ENCODE peak calls at places on chromosome 17, in five cellular contexts. V is A549, A is K562, K is HepG2, W is GM12878. E is an unnamed sample.
A peak's percentile ranks its signal among the peaks of the same experiment; 100 is the strongest.

GRCh38 chr17:52751051-52751450 is 592.5 kb upstream of the CA10 start:
- DNase-seq in W (no peak), A (no peak), K (no peak), V (no peak), E (no peak)

GRCh38 chr17:18246880-18247612 is 11.5 kb downstream of the FLII start:
- DNase-seq in V (peak; percentile 86), K (no peak), W (no peak), A (peak; percentile 90), E (peak; percentile 96)

GRCh38 chr17:19338031-19338990 is 24.2 kb downstream of the B9D1 start:
- DNase-seq in K (peak; percentile 97), A (peak; percentile 56), W (no peak), V (peak; percentile 82), E (peak; percentile 76)

GRCh38 chr17:80879723-80880649 is 111.7 kb upstream of the CHMP6 start:
- DNase-seq in W (no peak), A (no peak), K (no peak), V (no peak), E (no peak)

GRCh38 chr17:61737820-61738219 is 125.5 kb downstream of the BRIP1 start:
- DNase-seq in W (no peak), A (no peak), K (no peak), V (no peak), E (no peak)

GRCh38 chr17:32553168-32553567 is 66.4 kb downstream of the CDK5R1 start:
- DNase-seq in V (no peak), K (no peak), W (no peak), A (no peak), E (no peak)

GRCh38 chr17:65131946-65132345 is 5.2 kb upstream of the RGS9 start:
- DNase-seq in V (peak; percentile 35), W (no peak), K (peak; percentile 57), A (no peak), E (no peak)

GRCh38 chr17:71855000-71855399 is 265.8 kb upstream of the SOX9 start:
- DNase-seq in V (no peak), K (no peak), A (no peak), W (no peak), E (no peak)

GRCh38 chr17:1461193-1461944 is 5.3 kb upstream of the CRK start:
- DNase-seq in V (no peak), W (no peak), K (no peak), A (no peak), E (no peak)

GRCh38 chr17:15742051-15742795 is 10.1 kb downstream of the TBC1D26 start:
- DNase-seq in V (no peak), A (no peak), K (no peak), W (no peak), E (no peak)

GRCh38 chr17:80105762-80106161 is 4.4 kb downstream of the GAA start:
- DNase-seq in K (no peak), W (no peak), A (peak; percentile 61), V (no peak), E (no peak)

GRCh38 chr17:72365857-72366415 is 245.1 kb downstream of the SOX9 start:
- DNase-seq in K (no peak), A (no peak), V (no peak), W (no peak), E (no peak)

GRCh38 chr17:62761884-62762283 is 46.2 kb downstream of the MARCHF10 start:
- DNase-seq in A (no peak), V (no peak), K (no peak), W (no peak), E (peak; percentile 85)

GRCh38 chr17:34762078-34762477 is 182.7 kb downstream of the TMEM132E start:
- DNase-seq in K (no peak), A (no peak), V (no peak), W (no peak), E (no peak)

GRCh38 chr17:59356543-59357218 is 25.2 kb downstream of the YPEL2 start:
- DNase-seq in W (no peak), V (no peak), K (no peak), A (no peak), E (no peak)

GRCh38 chr17:73941919-73942530 is 261.5 kb upstream of the RPL38 start:
- DNase-seq in K (no peak), A (no peak), V (no peak), W (no peak), E (no peak)

GRCh38 chr17:60439501-60439900 is 17.2 kb downstream of the CHCT1 start:
- DNase-seq in A (no peak), V (no peak), K (peak; percentile 12), W (no peak), E (no peak)

GRCh38 chr17:74866198-74866835 is 6.5 kb downstream of the FDXR start:
- DNase-seq in W (no peak), A (no peak), K (no peak), V (no peak), E (no peak)

GRCh38 chr17:17419621-17420020 is 57.2 kb upstream of the MED9 start:
- DNase-seq in V (no peak), K (no peak), A (no peak), W (no peak), E (no peak)

GRCh38 chr17:78899361-78900260 is 3.4 kb downstream of the CEP295NL start:
- DNase-seq in K (no peak), A (no peak), V (no peak), W (no peak), E (peak; percentile 61)

GRCh38 chr17:73647767-73648542 is 3.7 kb upstream of the SDK2 start:
- DNase-seq in V (no peak), A (no peak), W (no peak), K (no peak), E (no peak)

GRCh38 chr17:27247071-27247957 is 46.6 kb upstream of the WSB1 start:
- DNase-seq in V (peak; percentile 84), W (no peak), K (peak; percentile 89), A (no peak), E (no peak)

GRCh38 chr17:59151591-59151990 is 3.4 kb downstream of the SKA2 start:
- DNase-seq in K (no peak), W (no peak), A (no peak), V (no peak), E (no peak)

GRCh38 chr17:47733414-47734288 is 615 bp downstream of the TBX21 start:
- DNase-seq in V (no peak), A (no peak), K (no peak), W (no peak), E (no peak)

GRCh38 chr17:1645207-1646171 is at the start of gene SCARF1:
- DNase-seq in V (no peak), W (no peak), A (no peak), K (no peak), E (peak; percentile 24)

GRCh38 chr17:40151414-40151955 is 11.1 kb downstream of the CASC3 start:
- DNase-seq in K (no peak), V (no peak), W (no peak), A (no peak), E (no peak)

GRCh38 chr17:39016193-39017153 is 49.3 kb upstream of the FBXO47 start:
- DNase-seq in V (no peak), W (no peak), A (no peak), K (no peak), E (no peak)

GRCh38 chr17:39517224-39517623 is 55.9 kb downstream of the CDK12 start:
- DNase-seq in V (no peak), W (no peak), A (no peak), K (no peak), E (no peak)

GRCh38 chr17:33292184-33292980 is 713 bp downstream of the ASIC2 start:
- DNase-seq in W (no peak), K (no peak), A (peak; percentile 27), V (peak; percentile 53), E (peak; percentile 66)

GRCh38 chr17:17149520-17150449 is 56.3 kb downstream of the PLD6 start:
- DNase-seq in V (no peak), W (no peak), K (no peak), A (no peak), E (no peak)

GRCh38 chr17:17511293-17511741 is 15.1 kb upstream of the RASD1 start:
- DNase-seq in V (no peak), W (no peak), A (no peak), K (no peak), E (no peak)

GRCh38 chr17:82228278-82228841 is 482 bp upstream of the SLC16A3 start:
- DNase-seq in A (no peak), W (no peak), K (no peak), V (no peak), E (peak; percentile 50)

GRCh38 chr17:82230627-82231311 is 1.9 kb downstream of the SLC16A3 start:
- DNase-seq in K (peak; percentile 87), V (peak; percentile 79), W (no peak), A (peak; percentile 92), E (peak; percentile 79)

GRCh38 chr17:82229686-82230626 is 1.1 kb downstream of the SLC16A3 start:
- DNase-seq in W (no peak), V (no peak), K (peak; percentile 74), A (no peak), E (no peak)

GRCh38 chr17:82227629-82228277 is 1.1 kb upstream of the SLC16A3 start:
- DNase-seq in K (no peak), V (no peak), A (no peak), W (no peak), E (no peak)

GRCh38 chr17:82228842-82229685 is at the start of gene SLC16A3:
- DNase-seq in V (no peak), A (no peak), W (no peak), K (no peak), E (peak; percentile 49)
- TF ChIP-seq ESRRA in V (no peak), A (no peak), W (no peak), K (no peak), E (no peak)

GRCh38 chr17:82866521-82867214 is 26.8 kb upstream of the ZNF750 start:
- DNase-seq in W (no peak), V (no peak), K (no peak), A (no peak), E (no peak)
- TF ChIP-seq ESRRA in W (no peak), V (no peak), K (no peak), A (no peak), E (no peak)

DNA sequence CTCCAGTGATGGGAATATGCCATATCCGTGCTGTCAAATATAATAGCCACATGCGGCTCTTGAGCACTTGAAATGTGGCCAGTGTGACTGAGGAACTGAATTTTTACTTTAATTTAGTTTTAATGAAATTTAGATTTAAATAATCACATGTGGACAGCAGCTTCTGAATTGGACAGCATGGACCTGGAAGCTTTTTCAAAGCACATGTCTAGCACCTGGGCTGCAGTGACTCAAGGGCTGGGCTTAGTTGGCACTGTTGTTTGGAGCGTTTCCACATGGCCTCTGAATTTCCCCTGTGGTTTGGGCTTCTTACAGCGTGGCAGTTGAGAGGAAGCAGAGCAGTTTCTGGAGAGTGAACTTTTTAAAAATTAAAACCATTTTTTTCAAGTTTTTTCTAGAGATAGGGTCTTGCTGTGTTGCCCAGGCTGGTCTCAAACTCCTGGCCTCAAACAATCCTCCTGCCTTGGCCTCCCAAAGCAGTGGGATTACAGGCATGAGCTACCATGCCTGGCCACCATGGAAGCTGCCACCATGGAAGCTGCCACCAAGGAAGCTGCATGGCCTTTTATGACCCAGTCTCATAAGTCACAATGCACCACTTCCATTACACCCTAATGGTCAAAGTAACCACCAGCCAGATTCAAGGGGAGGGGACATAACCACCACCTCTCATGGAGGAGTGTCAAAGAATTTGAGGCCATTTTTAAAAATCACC is 6.7 kb upstream of the TOB1 start:
- DNase-seq in V (no peak), A (no peak), W (no peak), K (no peak), E (no peak)
- TF ChIP-seq ESRRA in V (no peak), A (no peak), W (no peak), K (no peak), E (no peak)

DNA sequence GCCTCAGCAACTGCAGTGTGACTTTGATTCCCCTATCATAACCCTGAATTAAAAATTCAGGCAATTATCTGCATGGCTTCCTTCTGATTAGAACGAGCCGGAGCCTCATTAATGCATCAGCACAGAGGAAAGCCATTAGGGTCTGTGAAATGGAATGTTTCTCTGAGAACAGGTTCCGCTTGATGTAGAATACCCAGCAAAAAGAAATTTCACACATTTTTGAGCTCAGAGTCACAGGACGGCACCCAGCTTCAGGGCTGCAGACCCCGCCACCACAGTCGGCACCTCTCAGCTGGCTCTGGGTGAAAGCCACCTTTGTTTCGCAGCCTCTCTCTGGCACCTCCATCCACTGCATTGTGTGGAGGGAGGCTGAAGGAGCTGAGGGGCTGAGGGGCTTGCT is 45.3 kb upstream of the HNF1B start:
- DNase-seq in A (no peak), V (no peak), W (no peak), K (no peak), E (no peak)
- TF ChIP-seq ESRRA in A (no peak), V (no peak), W (no peak), K (no peak), E (no peak)

E was measured in WTC11.